ENCODE peak calls at places on chromosome 3, in five cellular contexts. One of them, this sample, is unnamed.

GRCh38 chr3:139128803-139129202 is 84.1 kb upstream of the PRR23C start:
- DNase-seq in GM12865: no peak
- DNase-seq in WERI-Rb-1: no peak
- DNase-seq in Peyer's patch: no peak
- DNase-seq in mammary epithelial cell: peak; percentile 53
- DNase-seq in this sample: no peak

GRCh38 chr3:65953881-65954733 is 84.6 kb downstream of the MAGI1 start:
- DNase-seq in GM12865: no peak
- DNase-seq in WERI-Rb-1: no peak
- DNase-seq in Peyer's patch: peak; percentile 76
- DNase-seq in mammary epithelial cell: no peak
- DNase-seq in this sample: peak; percentile 5

GRCh38 chr3:161295325-161295724 is 74.2 kb downstream of the NMD3 start:
- DNase-seq in GM12865: no peak
- DNase-seq in WERI-Rb-1: no peak
- DNase-seq in Peyer's patch: no peak
- DNase-seq in mammary epithelial cell: peak; percentile 25
- DNase-seq in this sample: peak; percentile 12

GRCh38 chr3:126211569-126211968 is 31.2 kb upstream of the ALDH1L1 start:
- DNase-seq in GM12865: no peak
- DNase-seq in WERI-Rb-1: no peak
- DNase-seq in Peyer's patch: no peak
- DNase-seq in mammary epithelial cell: no peak
- DNase-seq in this sample: no peak

GRCh38 chr3:17954801-17955200 is 212.4 kb upstream of the TBC1D5 start:
- DNase-seq in GM12865: no peak
- DNase-seq in WERI-Rb-1: no peak
- DNase-seq in Peyer's patch: no peak
- DNase-seq in mammary epithelial cell: no peak
- DNase-seq in this sample: no peak

GRCh38 chr3:4528802-4529201 is 35.7 kb downstream of the ITPR1 start:
- DNase-seq in GM12865: no peak
- DNase-seq in WERI-Rb-1: no peak
- DNase-seq in Peyer's patch: no peak
- DNase-seq in mammary epithelial cell: no peak
- DNase-seq in this sample: peak; percentile 47

GRCh38 chr3:80533553-80533952 is 765.8 kb upstream of the ROBO1 start:
- DNase-seq in GM12865: no peak
- DNase-seq in WERI-Rb-1: no peak
- DNase-seq in Peyer's patch: no peak
- DNase-seq in mammary epithelial cell: peak; percentile 21
- DNase-seq in this sample: no peak

GRCh38 chr3:72550582-72551262 is 297.5 kb downstream of the SHQ1 start:
- DNase-seq in GM12865: peak; percentile 23
- DNase-seq in WERI-Rb-1: no peak
- DNase-seq in Peyer's patch: no peak
- DNase-seq in mammary epithelial cell: no peak
- DNase-seq in this sample: no peak

GRCh38 chr3:126537730-126538281 is 13.9 kb downstream of the CHST13 start:
- DNase-seq in GM12865: no peak
- DNase-seq in WERI-Rb-1: peak; percentile 40
- DNase-seq in Peyer's patch: peak; percentile 61
- DNase-seq in mammary epithelial cell: no peak
- DNase-seq in this sample: no peak

DNA sequence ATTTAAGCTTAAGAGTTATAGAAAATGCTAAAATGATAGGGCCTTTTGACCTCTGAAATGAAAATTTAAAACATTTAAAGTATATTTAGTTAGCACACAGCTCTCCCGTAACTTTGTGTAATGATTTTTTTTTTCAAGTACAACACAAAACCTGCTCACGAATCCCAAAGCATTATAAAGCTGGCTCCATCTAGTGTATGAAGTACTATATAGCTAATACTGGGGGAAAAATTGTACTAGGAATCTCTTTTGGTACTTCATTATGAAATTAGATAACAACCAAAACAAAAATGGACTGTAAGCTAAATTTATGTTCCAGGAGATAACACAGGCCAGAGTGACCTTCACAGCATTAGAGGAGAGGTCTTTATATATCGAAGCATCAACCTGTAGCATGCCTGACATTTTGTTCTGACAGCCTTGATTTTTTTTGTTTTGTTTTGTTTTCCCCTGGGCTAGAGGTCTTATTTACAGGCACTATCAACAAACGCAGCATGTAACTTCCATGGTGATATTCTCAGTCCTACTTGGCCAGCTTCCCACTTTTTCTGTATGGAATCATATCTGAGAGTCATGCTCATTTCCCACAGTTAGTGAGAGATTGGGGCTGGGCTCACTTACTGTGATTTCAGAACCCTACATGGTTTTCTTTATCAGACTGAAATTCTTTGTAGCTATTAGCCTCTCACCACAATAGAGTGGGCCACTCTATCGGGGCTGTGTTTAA is 116.3 kb downstream of the MITF start:
- DNase-seq in GM12865: no peak
- DNase-seq in WERI-Rb-1: no peak
- DNase-seq in Peyer's patch: no peak
- DNase-seq in mammary epithelial cell: peak; percentile 23
- DNase-seq in this sample: peak; percentile 57
- TF ChIP-seq CTCF in GM12865: no peak
- TF ChIP-seq CTCF in WERI-Rb-1: peak; percentile 9
- TF ChIP-seq CTCF in Peyer's patch: no peak
- TF ChIP-seq CTCF in mammary epithelial cell: peak; percentile 32
- TF ChIP-seq CTCF in this sample: peak; percentile 54

GRCh38 chr3:75692061-75692460 is 27.9 kb downstream of the FRG2C start:
- DNase-seq in GM12865: no peak
- DNase-seq in WERI-Rb-1: no peak
- DNase-seq in Peyer's patch: no peak
- DNase-seq in mammary epithelial cell: no peak
- DNase-seq in this sample: no peak

DNA sequence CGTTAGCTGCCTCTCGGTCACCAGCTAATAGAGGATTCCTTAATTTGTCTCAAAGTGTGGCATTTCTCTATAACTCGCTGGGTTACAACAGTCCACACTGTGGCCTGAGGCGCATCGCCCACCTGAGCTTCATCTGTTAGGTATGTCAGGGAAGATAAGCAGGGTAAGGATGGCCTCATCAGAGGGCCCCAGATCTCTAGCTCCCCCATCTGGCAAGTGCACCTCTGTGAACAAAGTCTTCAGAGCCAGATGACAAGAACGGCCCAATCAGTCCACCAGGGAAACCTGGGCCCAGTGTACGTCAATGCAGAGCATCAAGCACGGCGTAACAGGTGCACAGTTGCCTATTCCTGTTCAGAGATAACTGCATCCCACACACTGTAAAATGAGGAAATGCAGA is 23.2 kb downstream of the FRG2C start:
- DNase-seq in GM12865: no peak
- DNase-seq in WERI-Rb-1: no peak
- DNase-seq in Peyer's patch: no peak
- DNase-seq in mammary epithelial cell: no peak
- DNase-seq in this sample: no peak
- TF ChIP-seq CTCF in GM12865: no peak
- TF ChIP-seq CTCF in WERI-Rb-1: peak; percentile 25
- TF ChIP-seq CTCF in Peyer's patch: no peak
- TF ChIP-seq CTCF in mammary epithelial cell: no peak
- TF ChIP-seq CTCF in this sample: no peak

GRCh38 chr3:111761309-111761795 is 97.7 kb upstream of the PHLDB2 start:
- DNase-seq in GM12865: peak; percentile 1
- DNase-seq in WERI-Rb-1: no peak
- DNase-seq in Peyer's patch: no peak
- DNase-seq in mammary epithelial cell: peak; percentile 100
- DNase-seq in this sample: peak; percentile 79

GRCh38 chr3:111763101-111763500 is 96.0 kb upstream of the PHLDB2 start:
- DNase-seq in GM12865: no peak
- DNase-seq in WERI-Rb-1: no peak
- DNase-seq in Peyer's patch: no peak
- DNase-seq in mammary epithelial cell: peak; percentile 42
- DNase-seq in this sample: peak; percentile 54

GRCh38 chr3:111764645-111765091 is 94.4 kb upstream of the PHLDB2 start:
- DNase-seq in GM12865: no peak
- DNase-seq in WERI-Rb-1: no peak
- DNase-seq in Peyer's patch: no peak
- DNase-seq in mammary epithelial cell: peak; percentile 77
- DNase-seq in this sample: peak; percentile 56

GRCh38 chr3:111763968-111764367 is 95.1 kb upstream of the PHLDB2 start:
- DNase-seq in GM12865: no peak
- DNase-seq in WERI-Rb-1: no peak
- DNase-seq in Peyer's patch: no peak
- DNase-seq in mammary epithelial cell: no peak
- DNase-seq in this sample: peak; percentile 64

GRCh38 chr3:111762535-111762934 is 96.5 kb upstream of the PHLDB2 start:
- DNase-seq in GM12865: no peak
- DNase-seq in WERI-Rb-1: no peak
- DNase-seq in Peyer's patch: no peak
- DNase-seq in mammary epithelial cell: no peak
- DNase-seq in this sample: no peak
- TF ChIP-seq CTCF in GM12865: no peak
- TF ChIP-seq CTCF in WERI-Rb-1: no peak
- TF ChIP-seq CTCF in Peyer's patch: no peak
- TF ChIP-seq CTCF in mammary epithelial cell: no peak
- TF ChIP-seq CTCF in this sample: no peak

DNA sequence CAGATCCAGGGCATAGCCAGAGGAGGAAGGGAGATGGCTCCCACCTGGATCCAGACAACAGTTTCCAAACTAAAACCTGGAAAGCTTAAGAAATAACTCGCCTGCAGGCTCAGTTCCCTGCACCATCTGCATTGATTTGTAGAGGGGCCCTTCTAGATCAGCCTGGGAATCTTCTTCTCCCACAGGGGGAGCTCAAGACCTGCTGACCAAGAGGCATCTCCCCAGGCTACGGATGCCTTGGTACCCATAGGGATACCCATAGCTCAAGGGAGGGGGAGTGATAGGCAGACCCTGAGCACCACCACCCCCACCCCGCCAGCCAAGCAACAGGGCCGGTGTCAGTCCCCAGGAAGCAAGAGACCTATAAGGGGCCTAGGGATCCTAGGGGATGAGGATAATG is 28.0 kb upstream of the DCLK3 start:
- DNase-seq in GM12865: peak; percentile 50
- DNase-seq in WERI-Rb-1: peak; percentile 79
- DNase-seq in Peyer's patch: no peak
- DNase-seq in mammary epithelial cell: peak; percentile 27
- DNase-seq in this sample: peak; percentile 51
- TF ChIP-seq CTCF in GM12865: peak; percentile 57
- TF ChIP-seq CTCF in WERI-Rb-1: peak; percentile 78
- TF ChIP-seq CTCF in Peyer's patch: no peak
- TF ChIP-seq CTCF in mammary epithelial cell: peak; percentile 54
- TF ChIP-seq CTCF in this sample: peak; percentile 65

GRCh38 chr3:179460260-179460659 is 9.0 kb upstream of the GNB4 start:
- DNase-seq in GM12865: no peak
- DNase-seq in WERI-Rb-1: no peak
- DNase-seq in Peyer's patch: no peak
- DNase-seq in mammary epithelial cell: no peak
- DNase-seq in this sample: no peak

GRCh38 chr3:179464296-179465092 is 13.2 kb upstream of the GNB4 start:
- DNase-seq in GM12865: peak; percentile 25
- DNase-seq in WERI-Rb-1: no peak
- DNase-seq in Peyer's patch: no peak
- DNase-seq in mammary epithelial cell: peak; percentile 57
- DNase-seq in this sample: no peak

DNA sequence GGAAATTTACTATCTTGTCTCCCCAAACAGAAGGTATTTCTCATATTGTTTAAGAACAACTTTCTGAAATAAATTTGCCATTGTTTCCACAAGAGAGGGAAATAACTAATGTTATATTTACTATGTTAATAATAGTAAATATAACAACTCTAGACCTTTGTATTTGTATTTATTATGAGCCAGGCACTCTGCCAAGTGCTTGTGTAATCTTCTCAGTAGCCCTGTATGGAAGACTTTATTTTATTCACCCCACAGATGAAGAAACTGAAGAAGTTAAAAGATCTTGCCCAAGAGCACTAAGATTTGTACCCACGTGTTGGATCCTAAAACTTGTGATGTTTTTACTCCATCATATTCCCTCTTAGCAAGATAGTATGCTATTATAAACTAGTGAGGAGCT is 12.0 kb upstream of the GNB4 start:
- DNase-seq in GM12865: no peak
- DNase-seq in WERI-Rb-1: no peak
- DNase-seq in Peyer's patch: no peak
- DNase-seq in mammary epithelial cell: no peak
- DNase-seq in this sample: peak; percentile 51
- TF ChIP-seq CTCF in GM12865: no peak
- TF ChIP-seq CTCF in WERI-Rb-1: no peak
- TF ChIP-seq CTCF in Peyer's patch: no peak
- TF ChIP-seq CTCF in mammary epithelial cell: no peak
- TF ChIP-seq CTCF in this sample: no peak

DNA sequence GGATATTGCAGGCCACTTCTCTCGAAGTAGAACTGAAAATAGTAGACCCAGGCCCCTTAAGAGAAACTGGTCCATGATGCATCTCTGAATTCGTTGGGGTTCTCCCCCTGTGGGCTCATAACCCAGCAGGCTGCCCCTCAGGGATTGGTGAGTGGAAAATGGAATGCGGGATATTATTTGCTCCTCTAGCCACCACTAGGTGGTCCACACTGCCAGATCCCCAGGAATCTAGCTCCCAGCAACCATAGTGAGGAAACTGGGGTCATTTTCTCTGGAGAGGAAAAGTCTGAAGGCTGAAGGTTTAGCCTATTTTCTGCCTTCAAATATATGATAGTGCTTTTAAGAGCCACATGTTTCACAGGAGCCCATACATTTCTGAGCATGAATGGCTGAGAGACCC is 6.7 kb downstream of the CX3CR1 start:
- DNase-seq in GM12865: no peak
- DNase-seq in WERI-Rb-1: no peak
- DNase-seq in Peyer's patch: no peak
- DNase-seq in mammary epithelial cell: no peak
- DNase-seq in this sample: no peak
- TF ChIP-seq CTCF in GM12865: no peak
- TF ChIP-seq CTCF in WERI-Rb-1: peak; percentile 25
- TF ChIP-seq CTCF in Peyer's patch: no peak
- TF ChIP-seq CTCF in mammary epithelial cell: no peak
- TF ChIP-seq CTCF in this sample: peak; percentile 13

GRCh38 chr3:144770813-144771400 is 799.3 kb downstream of the DIPK2A start:
- DNase-seq in GM12865: peak; percentile 64
- DNase-seq in WERI-Rb-1: no peak
- DNase-seq in Peyer's patch: no peak
- DNase-seq in mammary epithelial cell: no peak
- DNase-seq in this sample: peak; percentile 71
- TF ChIP-seq CTCF in GM12865: peak; percentile 25
- TF ChIP-seq CTCF in WERI-Rb-1: no peak
- TF ChIP-seq CTCF in Peyer's patch: no peak
- TF ChIP-seq CTCF in mammary epithelial cell: no peak
- TF ChIP-seq CTCF in this sample: peak; percentile 36